ENCODE peak calls at places on chromosome 17, in five cellular contexts. H is SK-N-SH, Y is stomach, C is Panc1, Z is esophagus muscularis mucosa. O is an unnamed sample. For H3K4me1, the result is how much of the 10 kb centered on the place peaks cover.

GRCh38 chr17:14756469-14756868 is 455.6 kb downstream of the HS3ST3B1 start:
- DNase-seq in H (no peak), Z (peak), C (no peak), Y (no peak), O (peak)

GRCh38 chr17:62405451-62405850 is 18.2 kb upstream of the METTL2A start:
- DNase-seq in C (no peak), Y (no peak), Z (no peak), H (no peak), O (no peak)

GRCh38 chr17:3968017-3968416 is 3.8 kb upstream of the ATP2A3 start:
- DNase-seq in H (no peak), C (no peak), Y (no peak), Z (no peak), O (no peak)

GRCh38 chr17:286571-286970 is 66.0 kb downstream of the RPH3AL start:
- DNase-seq in C (no peak), Y (no peak), Z (no peak), H (no peak), O (no peak)

GRCh38 chr17:17890773-17891759 is 54.3 kb upstream of the SREBF1 start:
- DNase-seq in H (peak), Z (no peak), C (peak), Y (peak), O (no peak)

GRCh38 chr17:45326566-45326965 is 9.7 kb upstream of the MAP3K14 start:
- DNase-seq in H (no peak), C (no peak), Y (peak), Z (peak), O (no peak)

GRCh38 chr17:62981933-62982332 is 15.9 kb downstream of the TANC2 start:
- DNase-seq in C (no peak), Z (no peak), H (no peak), Y (no peak), O (no peak)

GRCh38 chr17:5661486-5662125 is 77.3 kb upstream of the NLRP1 start:
- DNase-seq in C (no peak), H (no peak), Z (no peak), Y (no peak), O (peak)

GRCh38 chr17:29039764-29040598 is 3.0 kb upstream of the PIPOX start:
- DNase-seq in Y (no peak), Z (no peak), C (no peak), H (no peak), O (no peak)

GRCh38 chr17:80649672-80650338 is 105.2 kb downstream of the RPTOR start:
- DNase-seq in H (peak), C (no peak), Z (no peak), Y (no peak), O (no peak)

GRCh38 chr17:32519769-32520701 is 33.2 kb downstream of the CDK5R1 start:
- DNase-seq in Z (no peak), H (peak), C (no peak), Y (peak), O (no peak)

GRCh38 chr17:32912218-32912897 is 15.6 kb upstream of the TMEM98 start:
- DNase-seq in Y (peak), H (no peak), C (no peak), Z (peak), O (no peak)

GRCh38 chr17:55265434-55266021 is 768 bp downstream of the HLF start:
- DNase-seq in Z (no peak), Y (no peak), H (peak), C (no peak), O (no peak)

GRCh38 chr17:3979276-3979583 is 15.0 kb upstream of the ATP2A3 start:
- DNase-seq in Z (no peak), Y (no peak), H (peak), C (no peak), O (no peak)

GRCh38 chr17:67912088-67912487 is 84.2 kb downstream of the C17orf58 start:
- DNase-seq in Y (no peak), H (no peak), Z (no peak), C (no peak), O (no peak)

GRCh38 chr17:17751996-17752821 is 71.0 kb downstream of the RAI1 start:
- DNase-seq in Y (peak), C (peak), H (peak), Z (peak), O (no peak)

GRCh38 chr17:61048398-61049106 is 351.1 kb upstream of the TBX2 start:
- DNase-seq in C (no peak), H (no peak), Z (no peak), Y (no peak), O (no peak)

GRCh38 chr17:29155235-29155965 is 24.8 kb downstream of the MYO18A start:
- DNase-seq in C (no peak), Z (no peak), H (peak), Y (peak), O (no peak)

GRCh38 chr17:19513897-19514488 is 19.7 kb upstream of the SLC47A1 start:
- DNase-seq in Z (no peak), H (peak), C (peak), Y (peak), O (no peak)

GRCh38 chr17:3935825-3936355 is 19.6 kb upstream of the P2RX1 start:
- DNase-seq in Y (no peak), C (no peak), H (no peak), Z (no peak), O (no peak)

GRCh38 chr17:76239538-76240274 is 587 bp downstream of the RNF157 start:
- DNase-seq in Y (no peak), H (peak), C (no peak), Z (no peak), O (no peak)

GRCh38 chr17:52477824-52478614 is 319.5 kb upstream of the CA10 start:
- DNase-seq in H (no peak), C (no peak), Z (no peak), Y (no peak), O (no peak)

GRCh38 chr17:7380321-7380720 is 568 bp upstream of the TNK1 start:
- DNase-seq in Z (no peak), C (no peak), Y (peak), H (peak), O (no peak)
- H3K4me3 ChIP-seq in Z (peak), C (peak), Y (peak), H (no peak), O (peak)

GRCh38 chr17:57589151-57590034 is 155.7 kb downstream of the CCDC182 start:
- DNase-seq in Y (no peak), H (no peak), Z (no peak), C (no peak), O (no peak)
- TF ChIP-seq POLR2AphosphoS5 in Y (no peak), H (no peak), Z (no peak), C (no peak), O (no peak)

GRCh38 chr17:42457107-42457787 is 1.4 kb upstream of the ATP6V0A1 start:
- DNase-seq in H (no peak), Z (no peak), Y (no peak), C (no peak), O (no peak)

GRCh38 chr17:42459983-42460300 is 1.3 kb downstream of the ATP6V0A1 start:
- DNase-seq in Z (no peak), H (peak), C (no peak), Y (no peak), O (no peak)

GRCh38 chr17:42459256-42459982 is 741 bp downstream of the ATP6V0A1 start:
- DNase-seq in C (no peak), Z (peak), Y (peak), H (peak), O (no peak)

GRCh38 chr17:42458497-42459255 is at the start of gene ATP6V0A1:
- DNase-seq in Z (peak), H (peak), Y (peak), C (no peak), O (no peak)

GRCh38 chr17:42460371-42460770 is 1.7 kb downstream of the ATP6V0A1 start:
- DNase-seq in Z (no peak), C (no peak), Y (no peak), H (no peak), O (no peak)
- H3K4me1 ChIP-seq in Z (half or more), C (under half), Y (half or more), H (under half), O (under half)

GRCh38 chr17:78343433-78344201 is 16.3 kb downstream of the SOCS3 start:
- DNase-seq in C (no peak), Y (peak), H (no peak), Z (no peak), O (no peak)
- H3K4me3 ChIP-seq in C (no peak), Y (no peak), H (no peak), Z (no peak), O (no peak)

GRCh38 chr17:64097196-64097936 is 32.6 kb downstream of the ERN1 start:
- DNase-seq in Z (no peak), C (no peak), H (no peak), Y (no peak), O (no peak)
- TF ChIP-seq POLR2AphosphoS5 in Z (no peak), C (no peak), H (no peak), Y (no peak), O (no peak)

DNA sequence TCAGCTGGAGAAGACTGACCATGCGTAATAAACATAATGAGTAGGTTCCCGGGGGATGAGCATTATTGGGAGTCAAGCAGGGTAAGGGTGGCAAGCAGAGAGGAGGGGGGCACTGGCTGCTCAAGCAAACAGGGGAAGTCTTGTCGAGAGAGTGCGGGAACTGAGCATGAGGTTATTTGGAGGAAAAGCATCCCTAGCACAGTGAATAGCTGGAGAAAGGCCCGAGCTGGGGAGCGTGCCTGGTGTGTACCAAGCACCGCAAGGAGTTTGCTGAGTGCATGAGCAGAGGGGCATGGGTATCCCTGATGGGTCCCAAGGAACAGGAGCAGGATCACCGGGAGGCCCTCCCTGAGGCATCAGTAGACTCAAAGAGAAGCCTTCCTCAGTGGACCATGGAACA is 17.2 kb downstream of the CYTH1 start:
- DNase-seq in C (no peak), H (no peak), Y (no peak), Z (no peak), O (no peak)
- H3K4me1 ChIP-seq in C (under half), H (under half), Y (half or more), Z (under half), O (half or more)

GRCh38 chr17:78892062-78892456 is 10.9 kb downstream of the CEP295NL start:
- DNase-seq in H (peak), Y (no peak), C (no peak), Z (no peak), O (no peak)

GRCh38 chr17:78888911-78889496 is 14.0 kb downstream of the CEP295NL start:
- DNase-seq in H (no peak), Y (no peak), C (no peak), Z (no peak), O (no peak)

GRCh38 chr17:78891406-78892061 is 11.5 kb downstream of the CEP295NL start:
- DNase-seq in H (no peak), Z (no peak), Y (no peak), C (no peak), O (no peak)

GRCh38 chr17:78889525-78889924 is 13.5 kb downstream of the CEP295NL start:
- DNase-seq in H (no peak), C (no peak), Z (no peak), Y (no peak), O (no peak)

GRCh38 chr17:78890111-78890897 is 12.7 kb downstream of the CEP295NL start:
- DNase-seq in Z (no peak), C (no peak), Y (peak), H (no peak), O (no peak)
- H3K4me3 ChIP-seq in Z (no peak), C (no peak), Y (no peak), H (no peak), O (no peak)

O was measured in vagina.